ENCODE peak calls at places on chromosomes 12 and 14, in nine cellular contexts. One of them, this sample, is unnamed.

GRCh38 chr12:53593031-53593430 is 33.2 kb downstream of the ATF7 start:
- DNase-seq in effector memory CD4-positive, alpha-beta T cell: no peak
- DNase-seq in OCI-LY7: no peak
- DNase-seq in NCI-H2081: no peak
- DNase-seq in central memory CD4-positive, alpha-beta T cell: no peak
- DNase-seq in COLO829: no peak
- DNase-seq in stromal cell of bone marrow: no peak
- DNase-seq in posterior cingulate gyrus: no peak
- DNase-seq in GM03348: no peak
- DNase-seq in this sample: no peak

GRCh38 chr12:122326597-122326996 is 60.3 kb upstream of the VPS33A start:
- DNase-seq in OCI-LY7: no peak
- DNase-seq in stromal cell of bone marrow: no peak
- DNase-seq in NCI-H2081: no peak
- DNase-seq in central memory CD4-positive, alpha-beta T cell: peak
- DNase-seq in posterior cingulate gyrus: no peak
- DNase-seq in COLO829: no peak
- DNase-seq in effector memory CD4-positive, alpha-beta T cell: no peak
- DNase-seq in GM03348: no peak
- DNase-seq in this sample: no peak

GRCh38 chr12:58540480-58541299 is 379.6 kb downstream of the LRIG3 start:
- DNase-seq in OCI-LY7: peak
- DNase-seq in stromal cell of bone marrow: peak
- DNase-seq in GM03348: peak
- DNase-seq in NCI-H2081: peak
- DNase-seq in posterior cingulate gyrus: peak
- DNase-seq in COLO829: peak
- DNase-seq in central memory CD4-positive, alpha-beta T cell: no peak
- DNase-seq in effector memory CD4-positive, alpha-beta T cell: no peak
- DNase-seq in this sample: peak

GRCh38 chr12:97556201-97556824 is 93.7 kb downstream of the RMST start:
- DNase-seq in central memory CD4-positive, alpha-beta T cell: no peak
- DNase-seq in stromal cell of bone marrow: peak
- DNase-seq in GM03348: no peak
- DNase-seq in COLO829: peak
- DNase-seq in effector memory CD4-positive, alpha-beta T cell: no peak
- DNase-seq in OCI-LY7: peak
- DNase-seq in posterior cingulate gyrus: no peak
- DNase-seq in NCI-H2081: no peak
- DNase-seq in this sample: no peak

GRCh38 chr12:102526701-102527100 is 46.3 kb upstream of the IGF1 start:
- DNase-seq in COLO829: no peak
- DNase-seq in GM03348: no peak
- DNase-seq in NCI-H2081: no peak
- DNase-seq in posterior cingulate gyrus: no peak
- DNase-seq in stromal cell of bone marrow: peak
- DNase-seq in central memory CD4-positive, alpha-beta T cell: no peak
- DNase-seq in effector memory CD4-positive, alpha-beta T cell: no peak
- DNase-seq in OCI-LY7: no peak
- DNase-seq in this sample: no peak

GRCh38 chr12:124763594-124763979 is 100.1 kb downstream of the SCARB1 start:
- DNase-seq in COLO829: no peak
- DNase-seq in GM03348: no peak
- DNase-seq in posterior cingulate gyrus: no peak
- DNase-seq in NCI-H2081: no peak
- DNase-seq in central memory CD4-positive, alpha-beta T cell: no peak
- DNase-seq in effector memory CD4-positive, alpha-beta T cell: no peak
- DNase-seq in OCI-LY7: no peak
- DNase-seq in stromal cell of bone marrow: no peak
- DNase-seq in this sample: no peak

GRCh38 chr14:33376510-33376909 is 437.8 kb downstream of the NPAS3 start:
- DNase-seq in central memory CD4-positive, alpha-beta T cell: no peak
- DNase-seq in stromal cell of bone marrow: no peak
- DNase-seq in COLO829: no peak
- DNase-seq in OCI-LY7: no peak
- DNase-seq in effector memory CD4-positive, alpha-beta T cell: no peak
- DNase-seq in GM03348: no peak
- DNase-seq in NCI-H2081: no peak
- DNase-seq in posterior cingulate gyrus: no peak
- DNase-seq in this sample: no peak

GRCh38 chr12:34398706-34399630 is 376.7 kb downstream of the ALG10 start:
- DNase-seq in central memory CD4-positive, alpha-beta T cell: no peak
- DNase-seq in COLO829: no peak
- DNase-seq in stromal cell of bone marrow: no peak
- DNase-seq in GM03348: peak
- DNase-seq in NCI-H2081: no peak
- DNase-seq in effector memory CD4-positive, alpha-beta T cell: no peak
- DNase-seq in posterior cingulate gyrus: no peak
- DNase-seq in OCI-LY7: no peak
- DNase-seq in this sample: no peak

GRCh38 chr12:45730842-45731336 is 1.4 kb downstream of the ARID2 start:
- DNase-seq in central memory CD4-positive, alpha-beta T cell: peak
- DNase-seq in stromal cell of bone marrow: peak
- DNase-seq in COLO829: no peak
- DNase-seq in OCI-LY7: peak
- DNase-seq in GM03348: no peak
- DNase-seq in effector memory CD4-positive, alpha-beta T cell: peak
- DNase-seq in NCI-H2081: peak
- DNase-seq in posterior cingulate gyrus: no peak
- DNase-seq in this sample: no peak

GRCh38 chr14:24310666-24311604 is at the start of gene LTB4R:
- DNase-seq in OCI-LY7: peak
- DNase-seq in GM03348: peak
- DNase-seq in central memory CD4-positive, alpha-beta T cell: peak
- DNase-seq in stromal cell of bone marrow: no peak
- DNase-seq in COLO829: no peak
- DNase-seq in NCI-H2081: no peak
- DNase-seq in effector memory CD4-positive, alpha-beta T cell: peak
- DNase-seq in posterior cingulate gyrus: peak
- DNase-seq in this sample: no peak

GRCh38 chr14:58765375-58765774 is 127.6 kb downstream of the DACT1 start:
- DNase-seq in GM03348: no peak
- DNase-seq in OCI-LY7: no peak
- DNase-seq in effector memory CD4-positive, alpha-beta T cell: no peak
- DNase-seq in stromal cell of bone marrow: no peak
- DNase-seq in central memory CD4-positive, alpha-beta T cell: no peak
- DNase-seq in NCI-H2081: no peak
- DNase-seq in COLO829: no peak
- DNase-seq in posterior cingulate gyrus: no peak
- DNase-seq in this sample: peak

GRCh38 chr12:94922561-94922960 is 80.9 kb downstream of the NDUFA12 start:
- DNase-seq in stromal cell of bone marrow: no peak
- DNase-seq in OCI-LY7: no peak
- DNase-seq in COLO829: no peak
- DNase-seq in posterior cingulate gyrus: no peak
- DNase-seq in NCI-H2081: no peak
- DNase-seq in GM03348: no peak
- DNase-seq in central memory CD4-positive, alpha-beta T cell: no peak
- DNase-seq in effector memory CD4-positive, alpha-beta T cell: no peak
- DNase-seq in this sample: no peak

GRCh38 chr12:125330645-125331341 is 265.6 kb downstream of the AACS start:
- DNase-seq in effector memory CD4-positive, alpha-beta T cell: no peak
- DNase-seq in NCI-H2081: no peak
- DNase-seq in posterior cingulate gyrus: peak
- DNase-seq in OCI-LY7: peak
- DNase-seq in GM03348: peak
- DNase-seq in COLO829: peak
- DNase-seq in stromal cell of bone marrow: peak
- DNase-seq in central memory CD4-positive, alpha-beta T cell: no peak
- DNase-seq in this sample: no peak

GRCh38 chr14:73761621-73762355 is 47.6 kb upstream of the PNMA1 start:
- DNase-seq in central memory CD4-positive, alpha-beta T cell: no peak
- DNase-seq in NCI-H2081: no peak
- DNase-seq in posterior cingulate gyrus: no peak
- DNase-seq in OCI-LY7: peak
- DNase-seq in effector memory CD4-positive, alpha-beta T cell: no peak
- DNase-seq in GM03348: no peak
- DNase-seq in COLO829: no peak
- DNase-seq in stromal cell of bone marrow: no peak
- DNase-seq in this sample: no peak

GRCh38 chr12:25960176-25960575 is 1.7 kb downstream of the RASSF8 start:
- DNase-seq in stromal cell of bone marrow: no peak
- DNase-seq in effector memory CD4-positive, alpha-beta T cell: no peak
- DNase-seq in NCI-H2081: peak
- DNase-seq in posterior cingulate gyrus: peak
- DNase-seq in GM03348: peak
- DNase-seq in OCI-LY7: no peak
- DNase-seq in central memory CD4-positive, alpha-beta T cell: no peak
- DNase-seq in COLO829: peak
- DNase-seq in this sample: no peak

GRCh38 chr12:89933911-89934310 is 225.3 kb upstream of the ATP2B1 start:
- DNase-seq in GM03348: peak
- DNase-seq in effector memory CD4-positive, alpha-beta T cell: no peak
- DNase-seq in stromal cell of bone marrow: no peak
- DNase-seq in COLO829: no peak
- DNase-seq in NCI-H2081: no peak
- DNase-seq in central memory CD4-positive, alpha-beta T cell: no peak
- DNase-seq in posterior cingulate gyrus: no peak
- DNase-seq in OCI-LY7: no peak
- DNase-seq in this sample: no peak

GRCh38 chr14:64178814-64179213 is 115.4 kb downstream of the ESR2 start:
- DNase-seq in COLO829: no peak
- DNase-seq in NCI-H2081: no peak
- DNase-seq in posterior cingulate gyrus: no peak
- DNase-seq in central memory CD4-positive, alpha-beta T cell: no peak
- DNase-seq in OCI-LY7: no peak
- DNase-seq in effector memory CD4-positive, alpha-beta T cell: no peak
- DNase-seq in GM03348: no peak
- DNase-seq in stromal cell of bone marrow: no peak
- DNase-seq in this sample: no peak

GRCh38 chr14:58662759-58663158 is 25.0 kb downstream of the DACT1 start:
- DNase-seq in COLO829: no peak
- DNase-seq in GM03348: no peak
- DNase-seq in central memory CD4-positive, alpha-beta T cell: no peak
- DNase-seq in effector memory CD4-positive, alpha-beta T cell: no peak
- DNase-seq in NCI-H2081: no peak
- DNase-seq in stromal cell of bone marrow: no peak
- DNase-seq in OCI-LY7: no peak
- DNase-seq in posterior cingulate gyrus: no peak
- DNase-seq in this sample: no peak

GRCh38 chr12:120497524-120498150 is 1.7 kb downstream of the DYNLL1 start:
- DNase-seq in posterior cingulate gyrus: no peak
- DNase-seq in NCI-H2081: no peak
- DNase-seq in effector memory CD4-positive, alpha-beta T cell: no peak
- DNase-seq in stromal cell of bone marrow: no peak
- DNase-seq in central memory CD4-positive, alpha-beta T cell: no peak
- DNase-seq in COLO829: no peak
- DNase-seq in OCI-LY7: no peak
- DNase-seq in GM03348: peak
- DNase-seq in this sample: no peak

GRCh38 chr14:26597136-26598080 is at the start of gene NOVA1:
- DNase-seq in OCI-LY7: no peak
- DNase-seq in stromal cell of bone marrow: no peak
- DNase-seq in GM03348: peak
- DNase-seq in NCI-H2081: peak
- DNase-seq in effector memory CD4-positive, alpha-beta T cell: no peak
- DNase-seq in central memory CD4-positive, alpha-beta T cell: no peak
- DNase-seq in COLO829: no peak
- DNase-seq in posterior cingulate gyrus: peak
- DNase-seq in this sample: no peak

GRCh38 chr12:93301171-93301570 is 76.6 kb upstream of the NUDT4 start:
- DNase-seq in OCI-LY7: no peak
- DNase-seq in COLO829: no peak
- DNase-seq in central memory CD4-positive, alpha-beta T cell: no peak
- DNase-seq in stromal cell of bone marrow: no peak
- DNase-seq in posterior cingulate gyrus: no peak
- DNase-seq in effector memory CD4-positive, alpha-beta T cell: no peak
- DNase-seq in NCI-H2081: no peak
- DNase-seq in GM03348: no peak
- DNase-seq in this sample: no peak